ENCODE peak calls at places on chromosomes 7 and 10, in four cellular contexts. C is fibroblast of lung, M is neural progenitor cell, T is hepatocyte. S is an unnamed sample.

GRCh38 chr7:83271212-83272099 is 108.8 kb upstream of the PCLO start:
- DNase-seq in C (peak), M (peak), T (peak), S (peak)

GRCh38 chr10:107733328-107733727 is 568.8 kb upstream of the SORCS1 start:
- DNase-seq in C (no peak), M (no peak), T (no peak), S (no peak)

GRCh38 chr10:106076496-106076895 is 1088.0 kb downstream of the SORCS1 start:
- DNase-seq in C (no peak), M (no peak), T (no peak), S (no peak)

GRCh38 chr7:82050792-82051191 is 280.9 kb upstream of the HGF start:
- DNase-seq in C (peak), M (no peak), T (peak), S (peak)

GRCh38 chr10:95408931-95409873 is 118.4 kb upstream of the PDLIM1 start:
- DNase-seq in C (no peak), M (peak), T (no peak), S (peak)

GRCh38 chr7:83850037-83850619 is 201.2 kb upstream of the SEMA3E start:
- DNase-seq in C (peak), M (no peak), T (no peak), S (no peak)

GRCh38 chr10:33703897-33704825 is 369.7 kb upstream of the NRP1 start:
- DNase-seq in C (peak), M (peak), T (no peak), S (no peak)

GRCh38 chr7:127927339-127927679 is 103.9 kb downstream of the LRRC4 start:
- DNase-seq in C (peak), M (no peak), T (no peak), S (peak)

GRCh38 chr10:63142136-63142535 is 9.0 kb downstream of the NRBF2 start:
- DNase-seq in C (no peak), M (no peak), T (no peak), S (no peak)

GRCh38 chr7:134809611-134810010 is 30.2 kb downstream of the CALD1 start:
- DNase-seq in C (no peak), M (no peak), T (no peak), S (no peak)

GRCh38 chr7:23955600-23956149 is 245.7 kb downstream of the STK31 start:
- DNase-seq in C (no peak), M (no peak), T (no peak), S (no peak)

GRCh38 chr10:89118091-89118490 is 89.0 kb downstream of the CH25H start:
- DNase-seq in C (peak), M (no peak), T (no peak), S (peak)

GRCh38 chr7:123939784-123940183 is 14.7 kb downstream of the SPAM1 start:
- DNase-seq in C (no peak), M (no peak), T (no peak), S (no peak)

GRCh38 chr7:521221-522070 is 1.8 kb upstream of the PDGFA start:
- DNase-seq in C (no peak), M (peak), T (peak), S (peak)

GRCh38 chr10:106560925-106561640 is 603.4 kb downstream of the SORCS1 start:
- DNase-seq in C (peak), M (no peak), T (no peak), S (peak)

GRCh38 chr10:11120711-11121110 is 103.0 kb downstream of the CELF2 start:
- DNase-seq in C (no peak), M (no peak), T (no peak), S (no peak)

GRCh38 chr7:107846324-107846723 is 43.3 kb upstream of the SLC26A3 start:
- DNase-seq in C (no peak), M (no peak), T (no peak), S (no peak)

GRCh38 chr10:67785098-67785497 is 52.9 kb downstream of the DNAJC12 start:
- DNase-seq in C (no peak), M (no peak), T (no peak), S (no peak)

GRCh38 chr7:142798451-142799438 is 28.0 kb downstream of the PRSS2 start:
- DNase-seq in C (no peak), M (no peak), T (no peak), S (no peak)

GRCh38 chr10:100741386-100742066 is 3.9 kb upstream of the PAX2 start:
- DNase-seq in C (no peak), M (peak), T (no peak), S (no peak)

GRCh38 chr10:15168296-15168780 is at the start of gene NMT2:
- DNase-seq in C (peak), M (peak), T (no peak), S (peak)

GRCh38 chr7:84042110-84042539 is 152.5 kb downstream of the SEMA3A start:
- DNase-seq in C (peak), M (peak), T (no peak), S (peak)

GRCh38 chr7:39084344-39084743 is 106.6 kb downstream of the POU6F2 start:
- DNase-seq in C (no peak), M (no peak), T (no peak), S (no peak)

GRCh38 chr7:727806-728460 is 852 bp upstream of the PRKAR1B start:
- DNase-seq in C (no peak), M (peak), T (no peak), S (no peak)

GRCh38 chr10:116132716-116133420 is 140.1 kb downstream of the GFRA1 start:
- DNase-seq in C (no peak), M (no peak), T (no peak), S (no peak)

GRCh38 chr7:42928754-42929153 is 3.2 kb downstream of the PSMA2 start:
- DNase-seq in C (no peak), M (no peak), T (no peak), S (no peak)

GRCh38 chr10:33126118-33126517 is 168.1 kb upstream of the ITGB1 start:
- DNase-seq in C (no peak), M (no peak), T (no peak), S (no peak)

GRCh38 chr10:92239185-92239599 is 51.7 kb downstream of the CPEB3 start:
- DNase-seq in C (peak), M (peak), T (no peak), S (peak)
- TF ChIP-seq EZH2 in C (no peak), M (peak), T (no peak), S (no peak)

GRCh38 chr10:133236411-133237240 is 1.0 kb upstream of the VENTX start:
- DNase-seq in C (no peak), M (peak), T (no peak), S (no peak)
- TF ChIP-seq EZH2 in C (peak), M (peak), T (peak), S (no peak)

DNA sequence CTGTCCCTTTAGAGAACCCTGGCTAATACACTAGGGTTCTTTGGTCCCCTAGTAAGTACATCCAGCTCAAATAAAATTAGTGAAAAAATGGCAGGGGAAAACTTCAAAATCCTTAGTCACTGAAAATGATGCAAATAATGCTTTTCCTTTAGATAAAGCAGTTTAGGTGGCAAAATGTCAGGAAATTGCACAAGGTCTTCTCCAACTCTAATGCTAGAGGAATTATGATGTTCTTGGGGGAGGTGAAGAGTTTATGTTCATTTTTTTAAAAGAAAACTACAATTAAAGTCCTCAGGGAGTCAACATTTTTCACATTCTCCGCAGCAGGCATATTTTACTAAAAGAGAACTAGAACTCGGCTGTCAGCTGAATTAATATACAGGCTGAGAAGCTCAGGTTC is 1164.8 kb upstream of the AUTS2 start:
- DNase-seq in C (no peak), M (no peak), T (no peak), S (peak)
- TF ChIP-seq EZH2 in C (no peak), M (no peak), T (no peak), S (no peak)

DNA sequence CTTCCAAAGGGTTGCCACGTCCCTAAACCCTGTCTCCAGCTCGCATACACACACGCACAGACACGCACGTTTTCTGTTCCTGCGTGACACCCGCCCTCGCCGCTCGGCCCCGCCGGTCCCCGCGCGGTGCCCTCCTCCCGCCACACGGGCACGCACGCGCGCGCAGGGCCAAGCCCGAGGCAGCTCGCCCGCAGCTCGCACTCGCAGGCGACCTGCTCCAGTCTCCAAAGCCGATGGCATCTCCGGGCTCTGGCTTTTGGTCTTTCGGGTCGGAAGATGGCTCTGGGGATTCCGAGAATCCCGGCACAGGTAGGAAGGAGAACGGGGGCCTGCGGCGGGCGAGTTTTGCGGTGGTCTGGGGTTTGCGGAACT is at the start of gene GAD2:
- DNase-seq in C (no peak), M (peak), T (no peak), S (peak)
- TF ChIP-seq EZH2 in C (no peak), M (peak), T (peak), S (peak)

GRCh38 chr10:117342638-117343037 is 32.6 kb downstream of the PDZD8 start:
- DNase-seq in C (peak), M (no peak), T (no peak), S (peak)
- TF ChIP-seq EZH2 in C (no peak), M (no peak), T (no peak), S (no peak)

GRCh38 chr7:27102578-27103442 is at the start of gene HOXA2:
- DNase-seq in C (peak), M (peak), T (no peak), S (no peak)
- TF ChIP-seq EZH2 in C (no peak), M (no peak), T (peak), S (peak)

GRCh38 chr7:148927141-148927540 is 43.0 kb upstream of the EZH2 start:
- DNase-seq in C (no peak), M (no peak), T (no peak), S (no peak)
- TF ChIP-seq EZH2 in C (no peak), M (no peak), T (no peak), S (no peak)

DNA sequence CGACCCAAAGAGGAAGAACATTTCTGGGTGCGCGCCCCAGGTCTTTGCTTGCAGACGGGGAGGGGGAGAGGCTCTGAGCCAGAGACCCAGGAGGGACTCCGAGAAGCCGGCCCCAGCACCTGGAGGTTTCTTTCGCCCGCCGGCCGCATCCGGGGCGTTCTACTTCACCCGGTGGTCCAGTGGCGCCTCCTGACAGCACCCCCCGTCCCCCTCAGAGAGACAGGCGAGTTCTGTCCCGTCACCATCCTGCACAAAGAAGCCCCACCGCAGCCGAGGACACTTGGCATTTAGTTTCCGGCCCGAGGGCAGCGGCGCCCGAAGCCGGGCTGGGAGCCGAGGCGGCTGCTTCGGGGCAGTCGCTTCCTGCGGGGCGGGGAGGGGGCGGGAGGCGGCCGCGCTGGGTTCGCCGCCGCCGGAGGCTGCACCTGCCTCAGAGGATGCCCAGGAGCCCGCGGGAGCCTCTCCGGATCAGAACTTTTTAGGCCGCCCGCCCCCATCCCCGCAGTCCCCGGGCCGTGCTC is at the start of gene TMEM178B:
- DNase-seq in C (no peak), M (peak), T (peak), S (peak)
- TF ChIP-seq EZH2 in C (no peak), M (no peak), T (no peak), S (no peak)

DNA sequence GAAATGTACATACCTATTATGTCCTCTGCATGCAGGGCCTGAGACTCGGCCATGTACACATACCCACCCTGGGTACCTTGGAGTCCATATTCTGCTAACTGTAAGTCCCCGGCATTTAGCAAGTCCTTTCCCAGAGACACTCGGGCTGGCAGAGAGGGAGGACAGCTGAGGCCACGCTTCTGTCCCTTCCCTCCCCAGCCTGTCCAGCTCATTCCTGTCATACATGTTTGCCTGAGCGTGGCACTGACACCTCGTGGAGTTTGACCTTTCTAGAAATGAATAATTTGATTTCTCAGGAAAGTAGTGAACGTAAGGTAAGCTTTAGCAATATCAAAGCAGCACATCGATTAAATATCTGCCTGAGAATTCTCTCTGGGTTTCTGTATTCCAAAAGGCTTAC is 221.0 kb downstream of the CCSER2 start:
- DNase-seq in C (no peak), M (no peak), T (no peak), S (no peak)
- TF ChIP-seq EZH2 in C (no peak), M (no peak), T (no peak), S (no peak)

S was measured in A673.